ENCODE peak calls at places on chromosome 10, in four cellular contexts. W is endothelial cell of umbilical vein, B is HCT116, F is uterus. J is an unnamed sample.
A peak's percentile ranks its signal among the peaks of the same experiment; 100 is the strongest.

GRCh38 chr10:11742009-11742778 is at the start of gene ECHDC3:
- DNase-seq in W (peak; percentile 47), B (no peak), F (peak; percentile 67), J (peak; percentile 68)

GRCh38 chr10:131666091-131666490 is 234.7 kb upstream of the PPP2R2D start:
- DNase-seq in W (no peak), B (no peak), F (no peak), J (no peak)

GRCh38 chr10:48449501-48450232 is 143.2 kb downstream of the MAPK8 start:
- DNase-seq in W (no peak), B (no peak), F (no peak), J (no peak)

GRCh38 chr10:5291501-5292195 is 73.1 kb upstream of the UCN3 start:
- DNase-seq in W (peak; percentile 79), B (peak; percentile 31), F (no peak), J (peak; percentile 73)

GRCh38 chr10:87054373-87055295 is 34.5 kb downstream of the FAM25A start:
- DNase-seq in W (peak; percentile 27), B (no peak), F (no peak), J (no peak)

GRCh38 chr10:57320416-57320815 is 947.3 kb downstream of the IPMK start:
- DNase-seq in W (no peak), B (no peak), F (no peak), J (no peak)

GRCh38 chr10:13439771-13440708 is 88.8 kb downstream of the BEND7 start:
- DNase-seq in W (peak; percentile 52), B (no peak), F (peak; percentile 35), J (peak; percentile 42)

GRCh38 chr10:61974611-61975010 is 73.1 kb downstream of the ARID5B start:
- DNase-seq in W (peak; percentile 78), B (no peak), F (peak; percentile 61), J (peak; percentile 73)

GRCh38 chr10:92405006-92405924 is 114.3 kb downstream of the MARCHF5 start:
- DNase-seq in W (no peak), B (no peak), F (no peak), J (no peak)

GRCh38 chr10:13883843-13884444 is 297.2 kb downstream of the PRPF18 start:
- DNase-seq in W (no peak), B (no peak), F (no peak), J (no peak)

GRCh38 chr10:93600446-93600860 is 582 bp downstream of the RBP4 start:
- DNase-seq in W (no peak), B (no peak), F (no peak), J (no peak)

GRCh38 chr10:126169899-126170298 is 218.4 kb downstream of the ADAM12 start:
- DNase-seq in W (no peak), B (no peak), F (no peak), J (no peak)

GRCh38 chr10:115861455-115861854 is 411.6 kb downstream of the GFRA1 start:
- DNase-seq in W (no peak), B (no peak), F (no peak), J (no peak)

GRCh38 chr10:131242007-131242406 is 69.5 kb downstream of the TCERG1L start:
- DNase-seq in W (no peak), B (peak; percentile 0), F (no peak), J (no peak)

GRCh38 chr10:44830022-44830421 is 81.1 kb upstream of the TMEM72 start:
- DNase-seq in W (no peak), B (no peak), F (no peak), J (no peak)

GRCh38 chr10:75371010-75371409 is 30.6 kb downstream of the ZNF503 start:
- DNase-seq in W (no peak), B (no peak), F (no peak), J (no peak)

GRCh38 chr10:72201293-72201692 is 14.5 kb upstream of the ANAPC16 start:
- DNase-seq in W (no peak), B (no peak), F (no peak), J (no peak)

GRCh38 chr10:126904493-126904806 is 778 bp upstream of the DOCK1 start:
- DNase-seq in W (no peak), B (no peak), F (no peak), J (no peak)

GRCh38 chr10:127715782-127716378 is 21.1 kb upstream of the FOXI2 start:
- DNase-seq in W (peak; percentile 25), B (peak; percentile 46), F (no peak), J (no peak)

GRCh38 chr10:90007226-90007625 is 305.8 kb downstream of the KIF20B start:
- DNase-seq in W (no peak), B (no peak), F (no peak), J (no peak)

GRCh38 chr10:48296699-48297098 is 9.8 kb upstream of the MAPK8 start:
- DNase-seq in W (no peak), B (no peak), F (no peak), J (no peak)

GRCh38 chr10:79202188-79203013 is 133.6 kb downstream of the ZMIZ1 start:
- DNase-seq in W (peak; percentile 55), B (no peak), F (no peak), J (peak; percentile 63)

GRCh38 chr10:118241229-118242137 is 100.6 kb downstream of the FAM204A start:
- DNase-seq in W (peak; percentile 74), B (peak; percentile 81), F (peak; percentile 89), J (peak; percentile 78)

GRCh38 chr10:93139059-93139658 is 65.5 kb downstream of the CYP26A1 start:
- DNase-seq in W (no peak), B (no peak), F (no peak), J (no peak)

GRCh38 chr10:84715911-84716310 is 387.5 kb downstream of the CCSER2 start:
- DNase-seq in W (peak; percentile 33), B (peak; percentile 31), F (no peak), J (no peak)

GRCh38 chr10:58282615-58283014 is 13.7 kb downstream of the CISD1 start:
- DNase-seq in W (peak; percentile 93), B (no peak), F (no peak), J (no peak)

GRCh38 chr10:51910189-51910588 is 210.8 kb upstream of the CSTF2T start:
- DNase-seq in W (no peak), B (no peak), F (no peak), J (no peak)

GRCh38 chr10:26621889-26622681 is 75.4 kb upstream of the PDSS1 start:
- DNase-seq in W (no peak), B (no peak), F (no peak), J (peak; percentile 74)

GRCh38 chr10:96056787-96057186 is 13.4 kb downstream of the CCNJ start:
- DNase-seq in W (no peak), B (no peak), F (no peak), J (no peak)

GRCh38 chr10:96049340-96049739 is 6.0 kb downstream of the CCNJ start:
- DNase-seq in W (no peak), B (no peak), F (no peak), J (no peak)

DNA sequence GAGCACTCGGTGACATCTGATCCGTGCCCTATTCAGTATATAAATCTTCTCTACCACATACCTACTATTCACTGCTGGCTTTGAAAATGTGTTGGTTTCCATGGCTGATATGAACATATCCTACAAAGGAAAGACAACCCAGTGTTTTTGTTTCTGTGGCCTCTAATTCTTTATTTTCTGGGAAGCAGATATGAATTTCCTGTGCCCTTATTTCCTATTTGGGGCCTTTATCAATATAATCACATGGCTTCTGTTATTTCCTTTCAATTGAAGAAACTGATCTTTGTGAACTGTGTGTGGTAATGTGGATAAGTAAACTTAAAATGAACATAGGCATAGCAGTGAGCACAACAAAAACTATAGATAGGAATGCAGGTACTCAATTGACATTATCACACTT is 10.6 kb downstream of the CCNJ start:
- DNase-seq in W (peak; percentile 92), B (no peak), F (no peak), J (no peak)
- TF ChIP-seq CTCF in W (no peak), B (no peak), F (no peak), J (no peak)

DNA sequence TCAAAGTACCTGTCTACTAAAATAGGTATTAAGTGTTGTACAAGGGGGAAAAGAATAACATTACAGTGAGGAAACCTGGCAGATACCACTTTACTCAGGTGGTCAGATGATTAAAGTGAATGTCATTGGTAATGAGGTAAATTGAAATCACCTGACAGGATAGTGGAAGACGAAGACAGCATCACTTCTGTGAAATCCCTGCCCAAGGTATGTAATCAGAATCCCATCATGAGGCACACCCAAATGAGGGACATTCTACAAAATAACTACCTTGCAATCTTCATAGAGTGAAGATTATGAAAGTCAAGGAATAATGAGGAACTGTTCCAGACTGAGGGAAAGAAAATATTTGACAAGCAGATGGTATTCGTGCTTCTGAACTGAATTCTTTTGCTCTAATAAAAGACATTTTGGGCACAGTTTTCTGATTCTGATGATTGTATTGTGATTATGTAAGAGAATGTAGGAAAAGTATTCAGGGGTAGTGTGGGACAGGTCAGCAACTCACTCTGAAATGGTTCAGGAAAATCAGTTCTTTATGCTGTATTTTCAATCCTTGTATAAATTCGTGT is 33.3 kb upstream of the ARMS2 start:
- DNase-seq in W (no peak), B (no peak), F (no peak), J (no peak)
- H3K27ac ChIP-seq in W (no peak overlapping the region), B (no peak overlapping the region), F (peak overlapping the region; percentile 34), J (no peak overlapping the region)

GRCh38 chr10:3527144-3527543 is 257.9 kb downstream of the KLF6 start:
- DNase-seq in W (no peak), B (no peak), F (no peak), J (no peak)

GRCh38 chr10:3526721-3527120 is 258.3 kb downstream of the KLF6 start:
- DNase-seq in W (no peak), B (no peak), F (no peak), J (no peak)

GRCh38 chr10:3528271-3528670 is 256.7 kb downstream of the KLF6 start:
- DNase-seq in W (no peak), B (no peak), F (no peak), J (no peak)

GRCh38 chr10:3528823-3529222 is 256.2 kb downstream of the KLF6 start:
- DNase-seq in W (no peak), B (no peak), F (no peak), J (no peak)

GRCh38 chr10:3527869-3528268 is 257.1 kb downstream of the KLF6 start:
- DNase-seq in W (no peak), B (no peak), F (no peak), J (no peak)
- TF ChIP-seq POLR2A in W (no peak), B (no peak), F (no peak), J (no peak)

GRCh38 chr10:113126506-113127192 is 176.6 kb downstream of the TCF7L2 start:
- DNase-seq in W (peak; percentile 76), B (no peak), F (peak; percentile 65), J (peak; percentile 79)
- TF ChIP-seq CTCF in W (peak; percentile 77), B (no peak), F (peak; percentile 88), J (peak; percentile 37)

GRCh38 chr10:3996697-3997096 is 211.7 kb upstream of the KLF6 start:
- DNase-seq in W (no peak), B (no peak), F (no peak), J (no peak)
- H3K27ac ChIP-seq in W (no peak overlapping the region), B (no peak overlapping the region), F (no peak overlapping the region), J (no peak overlapping the region)

GRCh38 chr10:133257489-133258065 is 19.1 kb downstream of the ADAM8 start:
- DNase-seq in W (peak; percentile 29), B (no peak), F (peak; percentile 48), J (peak; percentile 73)
- TF ChIP-seq POLR2A in W (no peak), B (peak; percentile 9), F (no peak), J (no peak)

GRCh38 chr10:69141304-69141703 is 17.3 kb downstream of the VPS26A start:
- DNase-seq in W (no peak), B (no peak), F (no peak), J (no peak)
- TF ChIP-seq CTCF in W (no peak), B (no peak), F (no peak), J (no peak)

J was measured in heart left ventricle.